ENCODE peak calls at places on chromosomes 2 and 18, in six cellular contexts. K is left ventricle myocardium superior; Q is astrocyte of the spinal cord; A is activated CD4-positive, alpha-beta T cell treated with anti-CD3 and anti-CD28 coated beads, Interleukin-2, amount 50 U/mL, for 1 hour; Y is iPS-NIHi11; X is myocyte. V is an unnamed sample.
A peak's percentile ranks its signal among the peaks of the same experiment; 100 is the strongest.

GRCh38 chr18:2715990-2716389 is 60.5 kb downstream of the SMCHD1 start:
- DNase-seq in X (peak; percentile 57), A (no peak), Y (no peak), K (no peak), Q (peak; percentile 7), V (no peak)

GRCh38 chr2:11930211-11930761 is 183.9 kb downstream of the LPIN1 start:
- DNase-seq in Q (peak; percentile 30), Y (no peak), A (no peak), K (peak; percentile 34), X (no peak), V (peak; percentile 31)

GRCh38 chr2:70767094-70767698 is 804 bp downstream of the ADD2 start:
- DNase-seq in Y (peak; percentile 77), A (no peak), K (no peak), Q (no peak), X (no peak), V (no peak)

GRCh38 chr2:238339814-238340213 is 19.5 kb downstream of the TRAF3IP1 start:
- DNase-seq in Q (no peak), X (no peak), Y (no peak), K (no peak), A (no peak), V (no peak)

GRCh38 chr18:21479721-21480120 is 120.8 kb downstream of the ESCO1 start:
- DNase-seq in X (no peak), Y (no peak), Q (no peak), K (no peak), A (no peak), V (no peak)

GRCh38 chr2:128374711-128375413 is 56.2 kb upstream of the HS6ST1 start:
- DNase-seq in A (no peak), Q (no peak), K (no peak), Y (no peak), X (peak; percentile 59), V (no peak)

GRCh38 chr18:33751613-33752221 is 173.7 kb downstream of the ASXL3 start:
- DNase-seq in Q (peak; percentile 36), Y (peak; percentile 12), K (no peak), A (no peak), X (peak; percentile 1), V (no peak)

GRCh38 chr18:49025426-49025766 is 74.6 kb upstream of the SMAD7 start:
- DNase-seq in K (no peak), Q (no peak), X (no peak), A (no peak), Y (no peak), V (peak; percentile 21)

GRCh38 chr2:196125596-196125995 is 45.8 kb downstream of the STK17B start:
- DNase-seq in K (no peak), A (no peak), Y (no peak), Q (no peak), X (no peak), V (no peak)

GRCh38 chr18:27004056-27004829 is 138.7 kb upstream of the AQP4 start:
- DNase-seq in Y (no peak), K (no peak), Q (peak; percentile 30), X (peak; percentile 0), A (no peak), V (no peak)

GRCh38 chr18:5951515-5952081 is 56.3 kb upstream of the TMEM200C start:
- DNase-seq in Y (no peak), K (no peak), X (no peak), A (no peak), Q (no peak), V (no peak)

GRCh38 chr2:151063271-151063670 is 198.4 kb downstream of the RBM43 start:
- DNase-seq in A (no peak), Q (peak; percentile 30), X (peak; percentile 21), Y (no peak), K (no peak), V (no peak)

GRCh38 chr2:43515807-43516497 is 79.9 kb downstream of the THADA start:
- DNase-seq in Y (no peak), A (no peak), Q (no peak), X (no peak), K (no peak), V (no peak)

GRCh38 chr2:196983934-196984333 is 57.4 kb upstream of the PGAP1 start:
- DNase-seq in Q (no peak), A (no peak), X (no peak), K (no peak), Y (no peak), V (no peak)

GRCh38 chr2:166278856-166279255 is 96.9 kb downstream of the SCN9A start:
- DNase-seq in Y (no peak), A (no peak), X (no peak), Q (no peak), K (no peak), V (no peak)

GRCh38 chr2:78979380-78980238 is 45.9 kb upstream of the REG3G start:
- DNase-seq in X (no peak), K (no peak), Q (peak; percentile 9), Y (peak; percentile 57), A (no peak), V (peak; percentile 55)

GRCh38 chr2:20616341-20616871 is 34.5 kb downstream of the HS1BP3 start:
- DNase-seq in K (peak; percentile 32), Q (no peak), Y (no peak), X (no peak), A (no peak), V (no peak)

GRCh38 chr2:31191931-31192330 is 25.4 kb downstream of the CAPN14 start:
- DNase-seq in Q (no peak), K (no peak), X (no peak), A (no peak), Y (no peak), V (no peak)

GRCh38 chr2:141506116-141506515 is 624.7 kb downstream of the LRP1B start:
- DNase-seq in Q (no peak), Y (no peak), K (no peak), A (no peak), X (no peak), V (no peak)

GRCh38 chr2:88738271-88738670 is 46.8 kb downstream of the RPIA start:
- DNase-seq in Y (no peak), K (no peak), Q (peak; percentile 77), X (no peak), A (no peak), V (no peak)

GRCh38 chr2:196239622-196240587 is 68.5 kb upstream of the STK17B start:
- DNase-seq in Q (peak; percentile 82), K (peak; percentile 55), X (peak; percentile 71), Y (no peak), A (peak; percentile 70), V (peak; percentile 73)

GRCh38 chr18:49617846-49618245 is 56.0 kb downstream of the LIPG start:
- DNase-seq in Q (no peak), K (no peak), A (no peak), Y (no peak), X (no peak), V (no peak)

GRCh38 chr18:78564030-78564429 is 415.6 kb upstream of the SALL3 start:
- DNase-seq in K (no peak), A (no peak), Q (no peak), Y (no peak), X (no peak), V (no peak)

GRCh38 chr2:207160115-207160514 is 5.6 kb downstream of the KLF7 start:
- DNase-seq in K (no peak), Y (peak; percentile 55), X (no peak), A (no peak), Q (peak; percentile 18), V (no peak)

GRCh38 chr2:29518988-29519925 is 402.1 kb downstream of the ALK start:
- DNase-seq in K (no peak), X (peak; percentile 58), Q (peak; percentile 60), Y (no peak), A (no peak), V (no peak)

GRCh38 chr2:85554980-85555612 is 6.2 kb downstream of the GGCX start:
- DNase-seq in Y (no peak), K (no peak), X (peak; percentile 83), Q (no peak), A (no peak), V (no peak)

GRCh38 chr2:233705911-233706506 is 6.7 kb upstream of the UGT1A5 start:
- DNase-seq in X (peak; percentile 7), A (no peak), K (no peak), Y (no peak), Q (no peak), V (peak; percentile 16)

GRCh38 chr2:234802071-234802844 is 149.6 kb upstream of the SH3BP4 start:
- DNase-seq in K (no peak), Y (no peak), X (no peak), A (no peak), Q (no peak), V (no peak)

GRCh38 chr18:33440011-33440383 is 524 bp downstream of the CCDC178 start:
- DNase-seq in X (peak; percentile 0), Q (peak; percentile 79), Y (peak; percentile 67), A (no peak), K (peak; percentile 37), V (no peak)

GRCh38 chr2:201937343-201937742 is 96.3 kb upstream of the FZD7 start:
- DNase-seq in X (no peak), K (no peak), Y (no peak), A (no peak), Q (no peak), V (no peak)

GRCh38 chr2:20411361-20411894 is 35.4 kb upstream of the RHOB start:
- DNase-seq in A (peak; percentile 72), K (peak; percentile 92), Y (peak; percentile 82), X (peak; percentile 90), Q (peak; percentile 78), V (peak; percentile 86)

GRCh38 chr2:176653856-176654443 is 384.7 kb downstream of the MTX2 start:
- DNase-seq in Y (peak; percentile 73), X (peak; percentile 83), Q (peak; percentile 75), K (peak; percentile 55), A (no peak), V (peak; percentile 58)

V was measured in psoas muscle.